ENCODE peak calls at places on chromosomes 13 and 19, in four cellular contexts. One of them, this sample, is unnamed.

GRCh38 chr13:105598551-105598950 is 936.9 kb downstream of the EFNB2 start:
- DNase-seq in cardiac muscle cell: no peak
- DNase-seq in psoas muscle: no peak
- DNase-seq in IMR-90: peak; percentile 52
- DNase-seq in this sample: no peak

GRCh38 chr13:59157181-59157580 is 1006.5 kb downstream of the DIAPH3 start:
- DNase-seq in cardiac muscle cell: no peak
- DNase-seq in psoas muscle: no peak
- DNase-seq in IMR-90: no peak
- DNase-seq in this sample: no peak

GRCh38 chr19:38425810-38426466 is at the start of gene RASGRP4:
- DNase-seq in cardiac muscle cell: no peak
- DNase-seq in psoas muscle: peak; percentile 66
- DNase-seq in IMR-90: no peak
- DNase-seq in this sample: peak; percentile 89

GRCh38 chr19:33064117-33064777 is 441 bp downstream of the RHPN2 start:
- DNase-seq in cardiac muscle cell: peak; percentile 53
- DNase-seq in psoas muscle: no peak
- DNase-seq in IMR-90: no peak
- DNase-seq in this sample: peak; percentile 82

GRCh38 chr19:42397315-42398166 is 7.4 kb upstream of the CNFN start:
- DNase-seq in cardiac muscle cell: no peak
- DNase-seq in psoas muscle: no peak
- DNase-seq in IMR-90: no peak
- DNase-seq in this sample: no peak

GRCh38 chr19:30070198-30070969 is 128.3 kb downstream of the URI1 start:
- DNase-seq in cardiac muscle cell: no peak
- DNase-seq in psoas muscle: peak; percentile 31
- DNase-seq in IMR-90: no peak
- DNase-seq in this sample: peak; percentile 61

GRCh38 chr19:883661-884211 is 9.3 kb downstream of the MED16 start:
- DNase-seq in cardiac muscle cell: no peak
- DNase-seq in psoas muscle: peak; percentile 32
- DNase-seq in IMR-90: no peak
- DNase-seq in this sample: no peak

GRCh38 chr19:48539503-48540096 is 12.4 kb upstream of the SULT2B1 start:
- DNase-seq in cardiac muscle cell: peak; percentile 61
- DNase-seq in psoas muscle: no peak
- DNase-seq in IMR-90: peak; percentile 82
- DNase-seq in this sample: no peak

GRCh38 chr13:33721719-33722118 is 96.2 kb upstream of the RFC3 start:
- DNase-seq in cardiac muscle cell: peak; percentile 50
- DNase-seq in psoas muscle: no peak
- DNase-seq in IMR-90: peak; percentile 62
- DNase-seq in this sample: no peak

GRCh38 chr19:39237200-39238184 is 7.3 kb downstream of the IFNL3 start:
- DNase-seq in cardiac muscle cell: peak; percentile 21
- DNase-seq in psoas muscle: no peak
- DNase-seq in IMR-90: no peak
- DNase-seq in this sample: peak; percentile 88

DNA sequence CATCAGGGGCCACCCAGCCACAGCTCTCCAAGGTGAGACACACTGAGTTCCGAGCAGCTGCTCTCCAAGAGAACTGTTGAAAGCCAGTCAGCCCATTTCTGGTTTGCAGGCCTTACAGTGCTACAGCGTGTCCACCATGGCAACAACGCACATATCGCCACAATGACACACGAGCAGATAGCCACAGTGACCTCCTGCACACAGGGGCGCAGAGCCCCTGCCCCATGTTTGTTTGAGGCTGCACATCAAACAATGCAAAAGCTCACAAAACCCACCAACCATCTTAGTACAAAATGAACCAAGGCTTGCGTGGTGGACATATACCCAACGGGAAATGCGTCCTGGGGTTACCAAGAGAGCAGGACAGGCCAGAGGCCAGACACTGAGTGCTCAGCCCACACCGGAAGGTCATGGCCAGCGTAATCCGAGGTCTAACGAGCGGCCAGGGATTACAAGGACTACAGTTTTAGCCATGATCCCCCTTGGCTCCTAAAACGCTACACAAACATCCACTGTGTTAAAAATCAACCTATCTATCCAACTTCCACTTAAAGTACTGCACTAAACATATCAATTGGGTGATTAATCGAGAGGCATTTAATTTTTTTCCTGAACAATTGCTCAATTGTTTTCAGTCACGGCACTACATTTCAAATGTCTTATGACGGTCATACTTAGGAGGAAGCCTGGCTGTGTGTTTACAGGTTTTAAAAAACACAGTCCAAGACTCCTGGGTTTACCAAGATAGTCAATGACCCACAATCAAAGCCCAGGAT is 56.0 kb downstream of the STK24 start:
- DNase-seq in cardiac muscle cell: no peak
- DNase-seq in psoas muscle: no peak
- DNase-seq in IMR-90: no peak
- DNase-seq in this sample: no peak
- H3K4me1 ChIP-seq in cardiac muscle cell: peaks cover 63% of the 10 kb centered on the region
- H3K4me1 ChIP-seq in psoas muscle: peaks cover 61% of the 10 kb centered on the region
- H3K4me1 ChIP-seq in IMR-90: peaks cover 18% of the 10 kb centered on the region
- H3K4me1 ChIP-seq in this sample: peaks cover 100% of the 10 kb centered on the region

GRCh38 chr19:18292810-18293641 is 11.6 kb upstream of the JUND start:
- DNase-seq in cardiac muscle cell: peak; percentile 84
- DNase-seq in psoas muscle: peak; percentile 90
- DNase-seq in IMR-90: peak; percentile 57
- DNase-seq in this sample: peak; percentile 92

GRCh38 chr19:18292460-18292809 is 11.0 kb upstream of the JUND start:
- DNase-seq in cardiac muscle cell: no peak
- DNase-seq in psoas muscle: no peak
- DNase-seq in IMR-90: no peak
- DNase-seq in this sample: no peak

GRCh38 chr19:18294467-18294864 is 13.0 kb upstream of the JUND start:
- DNase-seq in cardiac muscle cell: no peak
- DNase-seq in psoas muscle: peak; percentile 75
- DNase-seq in IMR-90: no peak
- DNase-seq in this sample: peak; percentile 94

GRCh38 chr19:18295034-18295451 is 13.6 kb upstream of the JUND start:
- DNase-seq in cardiac muscle cell: no peak
- DNase-seq in psoas muscle: no peak
- DNase-seq in IMR-90: no peak
- DNase-seq in this sample: no peak

DNA sequence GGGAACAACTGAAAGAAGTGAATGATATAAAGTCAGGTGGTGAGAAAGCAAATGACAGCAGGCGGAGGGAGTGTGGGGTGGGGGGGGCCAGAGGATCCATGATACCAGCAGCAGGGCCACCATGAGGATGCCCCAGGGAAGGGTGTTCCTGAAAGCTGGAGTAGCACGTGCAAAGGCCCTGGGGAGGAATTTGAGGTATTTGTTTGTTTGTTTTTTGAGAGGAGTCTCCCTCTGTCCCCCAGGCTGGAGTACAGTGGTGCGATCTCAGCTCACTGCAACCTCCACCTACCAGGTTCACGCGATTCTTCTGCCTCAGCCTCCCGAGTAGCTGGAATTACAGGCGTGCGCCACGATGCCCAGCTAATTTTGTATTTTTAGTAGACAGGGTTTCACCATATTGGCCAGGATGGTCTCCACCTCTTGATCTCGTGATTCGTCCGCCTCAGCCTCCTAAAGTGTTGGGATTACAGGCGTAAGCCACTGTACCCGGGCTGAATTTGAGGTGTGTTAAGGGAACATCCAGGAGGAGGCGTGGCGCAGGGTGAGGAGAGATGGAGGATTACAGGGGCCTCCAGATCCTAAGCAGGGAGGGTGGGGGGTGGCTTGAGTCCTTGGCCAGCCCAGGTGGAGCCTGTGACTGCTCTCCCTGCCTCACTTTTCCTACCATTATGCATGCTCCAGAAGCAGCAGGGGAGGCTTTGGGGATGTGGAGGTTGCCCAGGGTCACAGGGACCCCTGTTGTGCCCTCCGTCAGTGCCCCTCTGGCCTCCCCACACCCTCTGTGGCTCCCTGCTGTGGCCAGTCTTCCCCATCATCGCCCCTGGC is 12.4 kb upstream of the JUND start:
- DNase-seq in cardiac muscle cell: no peak
- DNase-seq in psoas muscle: no peak
- DNase-seq in IMR-90: no peak
- DNase-seq in this sample: no peak
- H3K27ac ChIP-seq in cardiac muscle cell: peak overlapping the region; percentile 94
- H3K27ac ChIP-seq in psoas muscle: peak overlapping the region; percentile 97
- H3K27ac ChIP-seq in IMR-90: peak overlapping the region; percentile 92
- H3K27ac ChIP-seq in this sample: peak overlapping the region; percentile 99

DNA sequence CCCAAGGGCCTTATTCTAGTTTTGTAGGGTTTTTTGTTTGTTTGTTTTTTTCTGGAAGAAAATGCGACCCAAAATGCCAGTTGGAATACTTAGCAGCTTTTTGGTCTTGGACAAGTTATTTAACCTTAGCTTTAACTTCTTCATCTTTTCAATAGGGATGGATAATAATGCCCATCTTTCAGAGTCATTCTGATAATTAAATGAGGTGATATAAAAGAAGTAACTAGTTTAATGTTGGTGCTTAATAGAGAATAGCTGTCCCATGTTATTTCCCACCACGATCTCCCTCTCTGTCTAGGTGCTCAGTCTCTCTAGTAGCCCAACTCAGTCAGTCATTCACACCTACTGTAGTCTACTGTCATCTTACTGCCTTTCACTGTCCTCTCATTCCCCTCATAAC is 8.0 kb downstream of the LSM14A start:
- DNase-seq in cardiac muscle cell: no peak
- DNase-seq in psoas muscle: no peak
- DNase-seq in IMR-90: no peak
- DNase-seq in this sample: no peak
- H3K4me1 ChIP-seq in cardiac muscle cell: peaks cover 42% of the 10 kb centered on the region
- H3K4me1 ChIP-seq in psoas muscle: peaks cover 73% of the 10 kb centered on the region
- H3K4me1 ChIP-seq in IMR-90: peaks cover 13% of the 10 kb centered on the region
- H3K4me1 ChIP-seq in this sample: peaks cover 94% of the 10 kb centered on the region

GRCh38 chr19:4578552-4579248 is 19.2 kb upstream of the SEMA6B start:
- DNase-seq in cardiac muscle cell: no peak
- DNase-seq in psoas muscle: no peak
- DNase-seq in IMR-90: no peak
- DNase-seq in this sample: no peak

GRCh38 chr19:4575267-4575793 is 15.8 kb upstream of the SEMA6B start:
- DNase-seq in cardiac muscle cell: peak; percentile 49
- DNase-seq in psoas muscle: peak; percentile 79
- DNase-seq in IMR-90: peak; percentile 89
- DNase-seq in this sample: no peak

GRCh38 chr19:4573682-4574081 is 14.2 kb upstream of the SEMA6B start:
- DNase-seq in cardiac muscle cell: no peak
- DNase-seq in psoas muscle: no peak
- DNase-seq in IMR-90: no peak
- DNase-seq in this sample: no peak

GRCh38 chr19:4577020-4577782 is 17.7 kb upstream of the SEMA6B start:
- DNase-seq in cardiac muscle cell: no peak
- DNase-seq in psoas muscle: no peak
- DNase-seq in IMR-90: no peak
- DNase-seq in this sample: no peak

DNA sequence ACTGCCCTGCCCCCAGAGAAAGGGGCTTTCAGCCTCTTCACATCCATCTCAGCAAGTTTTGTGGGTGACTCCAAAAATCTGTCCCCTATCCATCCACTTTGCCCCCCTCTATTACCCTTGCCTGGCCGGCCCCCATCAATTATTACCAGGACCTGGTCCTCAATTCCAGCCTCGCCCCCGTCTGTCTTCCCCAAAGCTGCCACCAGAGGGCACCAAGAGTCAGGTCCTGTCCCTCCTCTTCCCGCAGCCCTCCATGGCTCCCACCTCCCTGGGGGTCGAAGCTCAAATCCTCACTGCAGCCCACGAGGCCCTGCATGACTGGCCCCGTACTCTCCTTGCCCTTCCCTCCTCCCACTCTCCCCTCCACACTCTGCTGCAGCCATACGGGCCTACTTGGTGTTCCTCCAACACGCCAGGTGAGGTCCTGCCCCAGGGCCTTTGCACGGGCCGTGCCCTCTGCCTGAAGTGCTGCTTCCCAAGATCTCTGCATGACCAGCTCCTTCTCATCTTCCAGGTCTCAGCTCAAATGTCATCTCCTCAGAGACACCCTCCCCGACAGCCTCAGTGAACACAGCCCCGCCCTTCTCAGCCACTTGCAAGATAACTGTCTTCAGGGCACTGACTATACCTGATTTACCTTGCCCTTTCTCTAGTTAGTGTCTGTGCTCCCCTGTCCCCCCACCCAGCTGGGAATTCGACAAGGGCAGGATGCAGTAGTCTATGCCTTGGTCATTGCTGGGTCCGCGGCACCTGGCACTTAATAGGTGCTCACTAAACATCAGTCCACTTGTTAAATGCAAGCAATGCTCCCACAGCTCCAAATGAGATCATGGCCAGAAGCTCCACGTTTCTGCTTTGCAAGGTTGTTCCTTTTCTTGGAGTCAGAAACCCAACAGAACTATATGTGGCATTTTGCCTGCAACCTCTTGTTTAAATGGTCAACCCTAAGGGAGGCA is 16.8 kb upstream of the SEMA6B start:
- DNase-seq in cardiac muscle cell: peak; percentile 54
- DNase-seq in psoas muscle: peak; percentile 80
- DNase-seq in IMR-90: peak; percentile 27
- DNase-seq in this sample: peak; percentile 90
- H3K27ac ChIP-seq in cardiac muscle cell: no peak overlapping the region
- H3K27ac ChIP-seq in psoas muscle: peak overlapping the region; percentile 69
- H3K27ac ChIP-seq in IMR-90: no peak overlapping the region
- H3K27ac ChIP-seq in this sample: peak overlapping the region; percentile 58

DNA sequence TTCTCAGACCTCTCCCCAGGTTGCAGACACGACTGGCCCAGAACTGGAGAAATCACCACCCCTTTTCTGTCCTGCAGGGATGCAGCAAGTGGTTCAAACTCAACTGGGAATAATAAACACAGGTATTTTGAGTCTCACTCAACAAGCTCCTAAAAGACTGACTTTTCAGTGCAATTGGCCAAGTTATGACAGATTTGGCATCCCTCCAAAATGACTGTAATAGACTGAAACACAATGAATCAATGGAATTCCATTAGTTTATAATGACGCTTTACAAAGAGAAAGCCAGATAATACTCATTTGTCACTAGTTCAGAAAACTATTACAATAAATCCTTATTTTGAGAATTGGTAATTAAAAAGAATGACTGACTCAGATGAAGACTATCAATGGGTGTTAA is 38.1 kb downstream of the MIPEP start:
- DNase-seq in cardiac muscle cell: no peak
- DNase-seq in psoas muscle: no peak
- DNase-seq in IMR-90: peak; percentile 24
- DNase-seq in this sample: no peak
- H3K4me1 ChIP-seq in cardiac muscle cell: no peaks in the 10 kb centered on the region
- H3K4me1 ChIP-seq in psoas muscle: no peaks in the 10 kb centered on the region
- H3K4me1 ChIP-seq in IMR-90: no peaks in the 10 kb centered on the region
- H3K4me1 ChIP-seq in this sample: peaks cover 15% of the 10 kb centered on the region

GRCh38 chr19:46453661-46454060 is 17.7 kb downstream of the PNMA8A start:
- DNase-seq in cardiac muscle cell: no peak
- DNase-seq in psoas muscle: no peak
- DNase-seq in IMR-90: no peak
- DNase-seq in this sample: no peak

GRCh38 chr19:46447824-46448223 is 19.1 kb upstream of the PNMA8C start:
- DNase-seq in cardiac muscle cell: no peak
- DNase-seq in psoas muscle: no peak
- DNase-seq in IMR-90: no peak
- DNase-seq in this sample: no peak

GRCh38 chr19:46448601-46449000 is 19.9 kb upstream of the PNMA8C start:
- DNase-seq in cardiac muscle cell: no peak
- DNase-seq in psoas muscle: no peak
- DNase-seq in IMR-90: no peak
- DNase-seq in this sample: no peak

GRCh38 chr19:46454244-46454643 is 17.1 kb downstream of the PNMA8A start:
- DNase-seq in cardiac muscle cell: no peak
- DNase-seq in psoas muscle: no peak
- DNase-seq in IMR-90: no peak
- DNase-seq in this sample: no peak

GRCh38 chr19:46451352-46451751 is 20.0 kb downstream of the PNMA8A start:
- DNase-seq in cardiac muscle cell: no peak
- DNase-seq in psoas muscle: no peak
- DNase-seq in IMR-90: no peak
- DNase-seq in this sample: no peak
- H3K27ac ChIP-seq in cardiac muscle cell: no peak overlapping the region
- H3K27ac ChIP-seq in psoas muscle: peak overlapping the region; percentile 56
- H3K27ac ChIP-seq in IMR-90: no peak overlapping the region
- H3K27ac ChIP-seq in this sample: no peak overlapping the region